ENCODE peak calls at places on chromosomes 12 and 14, in four cellular contexts. D is COR-L47, B is IMR-90, I is lung microvascular endothelial cell. A is an unnamed sample.
A peak's percentile ranks its signal among the peaks of the same experiment; 100 is the strongest.

GRCh38 chr12:84585996-84586395 is 326.6 kb downstream of the SLC6A15 start:
- DNase-seq in D (no peak), B (peak; percentile 4), I (no peak), A (no peak)

GRCh38 chr14:65850429-65851145 is 438.1 kb downstream of the FUT8 start:
- DNase-seq in D (peak; percentile 71), B (no peak), I (peak; percentile 46), A (no peak)

GRCh38 chr12:80553316-80553715 is 109.3 kb downstream of the PTPRQ start:
- DNase-seq in D (no peak), B (peak; percentile 93), I (peak; percentile 28), A (no peak)

GRCh38 chr14:103056322-103057027 is 874 bp downstream of the CDC42BPB start:
- DNase-seq in D (peak; percentile 77), B (peak; percentile 55), I (peak; percentile 93), A (no peak)

GRCh38 chr12:93419388-93420034 is 22.2 kb downstream of the UBE2N start:
- DNase-seq in D (peak; percentile 35), B (peak; percentile 75), I (peak; percentile 79), A (no peak)

GRCh38 chr14:61106627-61107147 is 125.6 kb downstream of the SLC38A6 start:
- DNase-seq in D (no peak), B (no peak), I (no peak), A (no peak)

GRCh38 chr14:74941676-74942097 is 13.7 kb downstream of the PGF start:
- DNase-seq in D (no peak), B (peak; percentile 57), I (peak; percentile 72), A (no peak)

GRCh38 chr14:47040490-47040889 is 388.9 kb upstream of the RPL10L start:
- DNase-seq in D (no peak), B (no peak), I (no peak), A (no peak)

GRCh38 chr12:125683748-125684381 is 618.6 kb downstream of the AACS start:
- DNase-seq in D (peak; percentile 25), B (no peak), I (no peak), A (no peak)

GRCh38 chr14:23360496-23360895 is 4.5 kb downstream of the EFS start:
- DNase-seq in D (no peak), B (no peak), I (no peak), A (no peak)

GRCh38 chr12:107081778-107082177 is 11.6 kb downstream of the CRY1 start:
- DNase-seq in D (no peak), B (no peak), I (no peak), A (no peak)

GRCh38 chr14:29521526-29522137 is 406.0 kb downstream of the PRKD1 start:
- DNase-seq in D (peak; percentile 69), B (peak; percentile 6), I (peak; percentile 33), A (no peak)

GRCh38 chr12:90152897-90153624 is 444.4 kb upstream of the ATP2B1 start:
- DNase-seq in D (no peak), B (no peak), I (no peak), A (no peak)

GRCh38 chr14:102949062-102949800 is 26.8 kb downstream of the AMN start:
- DNase-seq in D (no peak), B (peak; percentile 58), I (no peak), A (no peak)

GRCh38 chr12:64004639-64005038 is 160.1 kb downstream of the SRGAP1 start:
- DNase-seq in D (no peak), B (peak; percentile 78), I (no peak), A (no peak)

GRCh38 chr14:91996951-91997371 is 42.9 kb downstream of the TRIP11 start:
- DNase-seq in D (peak; percentile 50), B (peak; percentile 72), I (peak; percentile 75), A (no peak)

GRCh38 chr12:120225200-120225558 is 24.3 kb upstream of the RPLP0 start:
- DNase-seq in D (no peak), B (no peak), I (no peak), A (no peak)

GRCh38 chr14:67191768-67192290 is 2.6 kb downstream of the GARIN2 start:
- DNase-seq in D (no peak), B (peak; percentile 48), I (no peak), A (no peak)

GRCh38 chr14:22472935-22473854 is 115.8 kb downstream of the DAD1 start:
- DNase-seq in D (peak; percentile 17), B (peak; percentile 25), I (peak; percentile 67), A (no peak)

GRCh38 chr12:20212036-20212435 is 156.3 kb upstream of the PDE3A start:
- DNase-seq in D (no peak), B (peak; percentile 8), I (peak; percentile 85), A (no peak)

GRCh38 chr14:23413681-23414080 is 5.6 kb upstream of the MYH6 start:
- DNase-seq in D (no peak), B (no peak), I (no peak), A (no peak)

GRCh38 chr12:89364058-89364457 is 11.8 kb upstream of the DUSP6 start:
- DNase-seq in D (no peak), B (no peak), I (no peak), A (no peak)

GRCh38 chr12:18898469-18898868 is 160.6 kb downstream of the CAPZA3 start:
- DNase-seq in D (no peak), B (no peak), I (peak; percentile 5), A (no peak)

GRCh38 chr12:5548152-5548933 is 116.4 kb downstream of the NTF3 start:
- DNase-seq in D (no peak), B (no peak), I (no peak), A (no peak)

GRCh38 chr14:20332386-20332945 is 613 bp downstream of the CCNB1IP1 start:
- DNase-seq in D (no peak), B (no peak), I (peak; percentile 15), A (no peak)